ENCODE peak calls at places on chromosome 21, in four cellular contexts. One of them, this sample, is unnamed.

GRCh38 chr21:43287974-43288755 is 119.4 kb downstream of the CRYAA start:
- DNase-seq in tibial artery: no peak
- DNase-seq in MG63: no peak
- DNase-seq in HAP-1: no peak
- DNase-seq in this sample: no peak

GRCh38 chr21:46028547-46029200 is 47.1 kb downstream of the COL6A1 start:
- DNase-seq in tibial artery: no peak
- DNase-seq in MG63: no peak
- DNase-seq in HAP-1: no peak
- DNase-seq in this sample: no peak

GRCh38 chr21:45555557-45556301 is 13.5 kb upstream of the SLC19A1 start:
- DNase-seq in HAP-1: peak; percentile 89
- DNase-seq in MG63: peak; percentile 86
- DNase-seq in tibial artery: peak; percentile 54
- DNase-seq in this sample: peak; percentile 97

GRCh38 chr21:16250282-16250681 is 520.5 kb downstream of the USP25 start:
- DNase-seq in MG63: peak; percentile 48
- DNase-seq in tibial artery: no peak
- DNase-seq in HAP-1: no peak
- DNase-seq in this sample: no peak

GRCh38 chr21:25586242-25586805 is 21.0 kb downstream of the MRPL39 start:
- DNase-seq in MG63: no peak
- DNase-seq in tibial artery: no peak
- DNase-seq in HAP-1: no peak
- DNase-seq in this sample: no peak

GRCh38 chr21:46205766-46206162 is 21.5 kb upstream of the SPATC1L start:
- DNase-seq in HAP-1: no peak
- DNase-seq in tibial artery: no peak
- DNase-seq in MG63: no peak
- DNase-seq in this sample: no peak

GRCh38 chr21:39720126-39720778 is 24.7 kb upstream of the IGSF5 start:
- DNase-seq in tibial artery: no peak
- DNase-seq in MG63: peak; percentile 12
- DNase-seq in HAP-1: no peak
- DNase-seq in this sample: no peak

GRCh38 chr21:25573409-25574206 is 33.7 kb downstream of the MRPL39 start:
- DNase-seq in MG63: peak; percentile 78
- DNase-seq in tibial artery: no peak
- DNase-seq in HAP-1: peak; percentile 64
- DNase-seq in this sample: no peak

GRCh38 chr21:27564684-27565280 is 597.9 kb upstream of the ADAMTS5 start:
- DNase-seq in tibial artery: peak; percentile 30
- DNase-seq in HAP-1: peak; percentile 29
- DNase-seq in MG63: peak; percentile 55
- DNase-seq in this sample: peak; percentile 57

GRCh38 chr21:17402885-17403477 is 109.9 kb upstream of the CXADR start:
- DNase-seq in tibial artery: no peak
- DNase-seq in MG63: no peak
- DNase-seq in HAP-1: no peak
- DNase-seq in this sample: no peak

GRCh38 chr21:45987121-45987711 is 5.6 kb downstream of the COL6A1 start:
- DNase-seq in MG63: no peak
- DNase-seq in HAP-1: no peak
- DNase-seq in tibial artery: peak; percentile 17
- DNase-seq in this sample: no peak

GRCh38 chr21:14975136-14975905 is 89.5 kb downstream of the NRIP1 start:
- DNase-seq in MG63: no peak
- DNase-seq in tibial artery: no peak
- DNase-seq in HAP-1: no peak
- DNase-seq in this sample: no peak

GRCh38 chr21:45187646-45188045 is 100.0 kb downstream of the POFUT2 start:
- DNase-seq in tibial artery: no peak
- DNase-seq in HAP-1: no peak
- DNase-seq in MG63: no peak
- DNase-seq in this sample: no peak

GRCh38 chr21:42358261-42358660 is 7.5 kb upstream of the TFF2 start:
- DNase-seq in HAP-1: no peak
- DNase-seq in MG63: no peak
- DNase-seq in tibial artery: no peak
- DNase-seq in this sample: no peak

GRCh38 chr21:45506836-45507522 is 35.3 kb downstream of the SLC19A1 start:
- DNase-seq in tibial artery: no peak
- DNase-seq in MG63: no peak
- DNase-seq in HAP-1: no peak
- DNase-seq in this sample: no peak

GRCh38 chr21:45438391-45439145 is 33.6 kb downstream of the COL18A1 start:
- DNase-seq in tibial artery: no peak
- DNase-seq in HAP-1: no peak
- DNase-seq in MG63: no peak
- DNase-seq in this sample: no peak

GRCh38 chr21:42193131-42193671 is 25.7 kb upstream of the ABCG1 start:
- DNase-seq in tibial artery: no peak
- DNase-seq in MG63: no peak
- DNase-seq in HAP-1: no peak
- DNase-seq in this sample: no peak

GRCh38 chr21:26453258-26453657 is 119.8 kb downstream of the CYYR1 start:
- DNase-seq in tibial artery: no peak
- DNase-seq in MG63: no peak
- DNase-seq in HAP-1: no peak
- DNase-seq in this sample: no peak

GRCh38 chr21:43345746-43346409 is 81.1 kb downstream of the SIK1 start:
- DNase-seq in HAP-1: no peak
- DNase-seq in MG63: peak; percentile 65
- DNase-seq in tibial artery: no peak
- DNase-seq in this sample: no peak

DNA sequence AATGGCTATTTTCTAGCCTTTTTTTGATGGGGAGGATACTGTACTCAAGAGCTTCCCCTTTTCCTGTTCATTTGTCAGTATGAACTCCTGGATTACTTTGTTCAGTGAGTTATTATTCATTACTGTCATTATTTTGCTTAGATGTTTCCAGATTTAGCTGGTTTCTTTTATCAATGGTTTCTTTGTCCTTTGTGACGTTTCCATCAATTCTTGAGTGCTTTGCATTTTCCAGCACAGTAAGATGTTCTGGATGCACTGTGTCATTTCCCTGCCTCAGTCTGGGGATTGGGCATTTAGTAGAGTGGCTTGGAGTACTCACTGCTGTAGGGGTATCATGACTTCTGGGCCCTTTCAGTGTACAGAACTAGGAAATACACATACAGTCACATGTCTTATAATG is 34.2 kb downstream of the MRPS6 start:
- DNase-seq in HAP-1: no peak
- DNase-seq in MG63: no peak
- DNase-seq in tibial artery: no peak
- DNase-seq in this sample: no peak
- H3K36me3 ChIP-seq in HAP-1: no peaks in the 10 kb centered on the region
- H3K36me3 ChIP-seq in MG63: peaks cover 57% of the 10 kb centered on the region
- H3K36me3 ChIP-seq in tibial artery: no peaks in the 10 kb centered on the region
- H3K36me3 ChIP-seq in this sample: peaks cover 36% of the 10 kb centered on the region

GRCh38 chr21:20647603-20648002 is 350.6 kb upstream of the NCAM2 start:
- DNase-seq in HAP-1: no peak
- DNase-seq in MG63: no peak
- DNase-seq in tibial artery: no peak
- DNase-seq in this sample: no peak

GRCh38 chr21:20646431-20646830 is 351.8 kb upstream of the NCAM2 start:
- DNase-seq in MG63: no peak
- DNase-seq in tibial artery: no peak
- DNase-seq in HAP-1: no peak
- DNase-seq in this sample: no peak

GRCh38 chr21:20641251-20641650 is 357.0 kb upstream of the NCAM2 start:
- DNase-seq in MG63: no peak
- DNase-seq in HAP-1: peak; percentile 54
- DNase-seq in tibial artery: no peak
- DNase-seq in this sample: peak; percentile 35

GRCh38 chr21:20645344-20645743 is 352.9 kb upstream of the NCAM2 start:
- DNase-seq in MG63: no peak
- DNase-seq in tibial artery: no peak
- DNase-seq in HAP-1: no peak
- DNase-seq in this sample: no peak

DNA sequence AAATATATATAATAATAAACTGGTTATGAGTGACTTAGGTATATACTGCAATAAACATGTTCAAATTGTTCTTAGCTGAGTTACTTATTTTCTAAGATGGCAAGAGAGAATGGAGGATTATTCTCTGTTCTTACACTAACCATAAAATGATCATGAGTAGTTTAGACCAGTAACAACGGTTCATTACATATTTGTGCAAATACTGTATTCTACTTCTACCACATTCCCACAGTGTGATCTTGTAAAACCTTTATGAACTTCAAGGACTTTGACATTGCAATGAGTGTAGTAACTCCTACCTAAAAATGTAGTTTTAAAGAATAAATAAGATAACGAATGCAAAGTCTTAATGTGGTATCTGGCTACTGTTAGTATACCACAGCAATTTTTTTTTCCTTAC is 353.7 kb upstream of the NCAM2 start:
- DNase-seq in tibial artery: no peak
- DNase-seq in MG63: no peak
- DNase-seq in HAP-1: no peak
- DNase-seq in this sample: no peak
- H3K36me3 ChIP-seq in tibial artery: no peaks in the 10 kb centered on the region
- H3K36me3 ChIP-seq in MG63: no peaks in the 10 kb centered on the region
- H3K36me3 ChIP-seq in HAP-1: no peaks in the 10 kb centered on the region
- H3K36me3 ChIP-seq in this sample: no peaks in the 10 kb centered on the region

DNA sequence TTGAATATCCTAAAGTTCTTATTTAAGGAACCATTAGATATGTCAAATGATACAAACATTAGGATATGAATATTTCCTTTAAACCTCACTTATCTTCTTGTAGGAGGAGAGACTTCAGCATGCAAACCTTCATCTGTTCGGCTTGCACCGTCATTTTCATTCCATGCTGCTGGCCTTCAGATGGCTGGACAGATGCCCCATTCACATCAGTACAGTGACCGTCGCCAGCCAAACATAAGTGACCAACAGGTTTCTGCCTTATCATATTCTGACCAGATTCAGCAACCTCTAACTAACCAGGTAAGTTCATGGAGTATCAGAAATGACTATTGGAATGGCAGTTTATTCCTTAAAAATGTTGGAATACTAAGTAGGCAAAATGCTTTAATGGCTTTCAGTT is 106.0 kb downstream of the DYRK1A start:
- DNase-seq in MG63: no peak
- DNase-seq in tibial artery: no peak
- DNase-seq in HAP-1: no peak
- DNase-seq in this sample: no peak
- H3K36me3 ChIP-seq in MG63: peaks cover 18% of the 10 kb centered on the region
- H3K36me3 ChIP-seq in tibial artery: no peaks in the 10 kb centered on the region
- H3K36me3 ChIP-seq in HAP-1: peaks cover 5% of the 10 kb centered on the region
- H3K36me3 ChIP-seq in this sample: peaks cover 67% of the 10 kb centered on the region

DNA sequence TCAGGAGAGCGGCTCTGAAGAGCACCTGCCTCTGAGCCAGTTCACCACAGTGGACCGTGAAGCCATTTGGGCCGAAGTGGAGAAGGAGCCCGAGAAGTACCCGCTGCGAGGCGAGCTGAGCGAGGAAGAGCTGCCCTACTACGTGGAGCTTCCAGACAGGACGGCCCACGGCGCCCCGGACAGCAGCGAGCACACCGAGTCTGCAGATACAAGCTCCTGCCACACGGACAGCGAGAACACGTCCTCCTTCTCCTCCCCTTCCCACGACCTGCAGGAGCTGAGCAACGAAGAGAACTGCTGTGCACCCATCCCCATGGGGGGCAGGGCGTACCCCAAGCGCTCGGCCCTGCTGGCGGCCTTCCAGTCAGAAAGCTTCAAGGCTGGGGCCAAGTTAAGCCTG is 74.9 kb upstream of the MORC3 start:
- DNase-seq in tibial artery: no peak
- DNase-seq in HAP-1: no peak
- DNase-seq in MG63: no peak
- DNase-seq in this sample: no peak
- H3K36me3 ChIP-seq in tibial artery: peaks cover 16% of the 10 kb centered on the region
- H3K36me3 ChIP-seq in HAP-1: peaks cover 22% of the 10 kb centered on the region
- H3K36me3 ChIP-seq in MG63: peaks cover 9% of the 10 kb centered on the region
- H3K36me3 ChIP-seq in this sample: peaks cover 19% of the 10 kb centered on the region

This sample was measured in NT2/D1.